ENCODE peak calls at places on chromosomes 5 and 9, in eight cellular contexts. One of them, this sample, is unnamed.

GRCh38 chr5:76785493-76785892 is 33.3 kb upstream of the F2RL1 start:
- DNase-seq in breast epithelium: no peak
- DNase-seq in vagina: no peak
- DNase-seq in sigmoid colon: no peak
- DNase-seq in upper lobe of left lung: no peak
- DNase-seq in HCT116: peak; percentile 80
- DNase-seq in GM12878: no peak
- DNase-seq in stomach: no peak
- DNase-seq in this sample: no peak

GRCh38 chr5:82684153-82684552 is 393.0 kb downstream of the TMEM167A start:
- DNase-seq in upper lobe of left lung: no peak
- DNase-seq in vagina: no peak
- DNase-seq in breast epithelium: no peak
- DNase-seq in GM12878: no peak
- DNase-seq in sigmoid colon: no peak
- DNase-seq in stomach: no peak
- DNase-seq in HCT116: no peak
- DNase-seq in this sample: no peak

GRCh38 chr9:109453210-109453842 is 44.8 kb downstream of the PTPN3 start:
- DNase-seq in stomach: peak; percentile 56
- DNase-seq in upper lobe of left lung: no peak
- DNase-seq in vagina: no peak
- DNase-seq in sigmoid colon: no peak
- DNase-seq in HCT116: no peak
- DNase-seq in breast epithelium: peak; percentile 37
- DNase-seq in GM12878: no peak
- DNase-seq in this sample: no peak

GRCh38 chr5:96381526-96381925 is 51.5 kb downstream of the PCSK1 start:
- DNase-seq in HCT116: no peak
- DNase-seq in breast epithelium: no peak
- DNase-seq in GM12878: no peak
- DNase-seq in vagina: no peak
- DNase-seq in stomach: no peak
- DNase-seq in sigmoid colon: no peak
- DNase-seq in upper lobe of left lung: no peak
- DNase-seq in this sample: no peak

GRCh38 chr5:74251106-74252032 is 389.2 kb downstream of the ENC1 start:
- DNase-seq in sigmoid colon: peak; percentile 80
- DNase-seq in GM12878: no peak
- DNase-seq in stomach: no peak
- DNase-seq in upper lobe of left lung: peak; percentile 50
- DNase-seq in HCT116: no peak
- DNase-seq in breast epithelium: peak; percentile 29
- DNase-seq in vagina: no peak
- DNase-seq in this sample: no peak

GRCh38 chr9:7799934-7800285 is 332 bp upstream of the DMAC1 start:
- DNase-seq in sigmoid colon: no peak
- DNase-seq in HCT116: no peak
- DNase-seq in stomach: no peak
- DNase-seq in vagina: no peak
- DNase-seq in upper lobe of left lung: no peak
- DNase-seq in GM12878: no peak
- DNase-seq in breast epithelium: no peak
- DNase-seq in this sample: no peak

GRCh38 chr5:115530426-115530825 is 14.1 kb downstream of the FEM1C start:
- DNase-seq in stomach: no peak
- DNase-seq in breast epithelium: no peak
- DNase-seq in sigmoid colon: no peak
- DNase-seq in GM12878: no peak
- DNase-seq in vagina: no peak
- DNase-seq in HCT116: no peak
- DNase-seq in upper lobe of left lung: no peak
- DNase-seq in this sample: no peak

GRCh38 chr5:103207653-103208052 is 50.9 kb upstream of the MACIR start:
- DNase-seq in stomach: no peak
- DNase-seq in GM12878: no peak
- DNase-seq in breast epithelium: no peak
- DNase-seq in vagina: no peak
- DNase-seq in upper lobe of left lung: no peak
- DNase-seq in sigmoid colon: no peak
- DNase-seq in HCT116: no peak
- DNase-seq in this sample: no peak

GRCh38 chr5:139022528-139022927 is 147.4 kb upstream of the LRRTM2 start:
- DNase-seq in upper lobe of left lung: no peak
- DNase-seq in sigmoid colon: no peak
- DNase-seq in breast epithelium: peak; percentile 91
- DNase-seq in GM12878: no peak
- DNase-seq in vagina: no peak
- DNase-seq in HCT116: no peak
- DNase-seq in stomach: no peak
- DNase-seq in this sample: no peak

GRCh38 chr9:78781681-78782080 is 484.8 kb downstream of the PSAT1 start:
- DNase-seq in vagina: no peak
- DNase-seq in stomach: no peak
- DNase-seq in sigmoid colon: no peak
- DNase-seq in breast epithelium: no peak
- DNase-seq in HCT116: no peak
- DNase-seq in upper lobe of left lung: no peak
- DNase-seq in GM12878: no peak
- DNase-seq in this sample: no peak

GRCh38 chr5:155125696-155126095 is 112.1 kb downstream of the KIF4B start:
- DNase-seq in sigmoid colon: no peak
- DNase-seq in breast epithelium: no peak
- DNase-seq in GM12878: no peak
- DNase-seq in vagina: no peak
- DNase-seq in stomach: no peak
- DNase-seq in upper lobe of left lung: no peak
- DNase-seq in HCT116: no peak
- DNase-seq in this sample: no peak

GRCh38 chr5:155129513-155129880 is 115.9 kb downstream of the KIF4B start:
- DNase-seq in stomach: no peak
- DNase-seq in vagina: no peak
- DNase-seq in upper lobe of left lung: no peak
- DNase-seq in sigmoid colon: no peak
- DNase-seq in breast epithelium: no peak
- DNase-seq in GM12878: no peak
- DNase-seq in HCT116: no peak
- DNase-seq in this sample: no peak

GRCh38 chr5:155126573-155126972 is 113.0 kb downstream of the KIF4B start:
- DNase-seq in vagina: no peak
- DNase-seq in GM12878: no peak
- DNase-seq in HCT116: no peak
- DNase-seq in sigmoid colon: no peak
- DNase-seq in stomach: no peak
- DNase-seq in breast epithelium: no peak
- DNase-seq in upper lobe of left lung: no peak
- DNase-seq in this sample: no peak

GRCh38 chr5:155128786-155129512 is 115.4 kb downstream of the KIF4B start:
- DNase-seq in HCT116: no peak
- DNase-seq in stomach: no peak
- DNase-seq in GM12878: no peak
- DNase-seq in sigmoid colon: no peak
- DNase-seq in vagina: no peak
- DNase-seq in upper lobe of left lung: no peak
- DNase-seq in breast epithelium: no peak
- DNase-seq in this sample: no peak

DNA sequence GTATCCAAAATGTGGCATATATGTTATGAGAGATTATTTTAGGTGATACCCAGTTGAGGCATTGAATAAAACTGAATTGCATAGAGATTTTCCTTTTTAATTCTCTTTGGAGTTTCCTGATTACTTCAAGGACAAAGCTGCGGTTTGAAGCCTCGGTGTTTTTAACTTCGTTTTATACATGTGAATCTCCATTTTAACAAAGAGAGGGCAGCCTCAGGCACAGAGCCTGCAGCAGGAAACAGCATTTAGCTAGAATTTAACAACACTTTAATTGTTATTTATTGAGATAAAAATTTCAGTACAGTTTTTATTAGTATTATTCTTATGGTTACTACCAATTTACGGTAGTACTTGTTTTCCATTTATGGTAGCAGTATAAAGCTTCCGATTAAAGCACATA is 114.0 kb downstream of the KIF4B start:
- DNase-seq in breast epithelium: no peak
- DNase-seq in sigmoid colon: no peak
- DNase-seq in upper lobe of left lung: no peak
- DNase-seq in HCT116: no peak
- DNase-seq in GM12878: no peak
- DNase-seq in stomach: no peak
- DNase-seq in vagina: no peak
- DNase-seq in this sample: no peak
- TF ChIP-seq POLR2AphosphoS5 in breast epithelium: no peak
- TF ChIP-seq POLR2AphosphoS5 in sigmoid colon: no peak
- TF ChIP-seq POLR2AphosphoS5 in upper lobe of left lung: no peak
- TF ChIP-seq POLR2AphosphoS5 in HCT116: no peak
- TF ChIP-seq POLR2AphosphoS5 in GM12878: no peak
- TF ChIP-seq POLR2AphosphoS5 in stomach: no peak
- TF ChIP-seq POLR2AphosphoS5 in vagina: no peak
- TF ChIP-seq POLR2AphosphoS5 in this sample: no peak

DNA sequence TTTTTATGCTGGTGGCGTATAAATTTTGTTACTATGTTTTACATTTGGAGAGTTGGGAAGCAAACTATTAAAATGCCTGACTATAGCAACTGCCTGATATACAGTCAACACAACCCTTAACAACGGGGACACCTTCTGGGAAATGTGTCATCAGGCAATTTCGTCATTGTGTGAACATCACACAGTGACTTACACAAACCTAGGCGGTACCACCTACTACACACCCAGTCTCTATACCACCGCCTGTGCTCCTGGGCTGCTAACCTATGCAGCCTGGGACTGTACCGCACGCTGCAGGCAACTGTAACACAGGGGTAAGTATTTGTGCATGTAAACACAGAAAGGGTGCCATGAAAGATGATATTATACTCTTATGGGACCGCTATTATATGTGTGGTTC is 1.3 kb upstream of the CDHR2 start:
- DNase-seq in HCT116: no peak
- DNase-seq in stomach: peak; percentile 58
- DNase-seq in GM12878: no peak
- DNase-seq in upper lobe of left lung: no peak
- DNase-seq in vagina: no peak
- DNase-seq in breast epithelium: no peak
- DNase-seq in sigmoid colon: no peak
- DNase-seq in this sample: no peak
- TF ChIP-seq POLR2A in HCT116: no peak
- TF ChIP-seq POLR2A in stomach: no peak
- TF ChIP-seq POLR2A in GM12878: no peak
- TF ChIP-seq POLR2A in upper lobe of left lung: no peak
- TF ChIP-seq POLR2A in vagina: no peak
- TF ChIP-seq POLR2A in breast epithelium: no peak
- TF ChIP-seq POLR2A in sigmoid colon: no peak
- TF ChIP-seq POLR2A in this sample: no peak

GRCh38 chr5:108748010-108748353 is 285 bp downstream of the FER start:
- DNase-seq in vagina: no peak
- DNase-seq in sigmoid colon: no peak
- DNase-seq in HCT116: no peak
- DNase-seq in GM12878: no peak
- DNase-seq in stomach: no peak
- DNase-seq in breast epithelium: no peak
- DNase-seq in upper lobe of left lung: no peak
- DNase-seq in this sample: no peak

GRCh38 chr5:108749130-108749861 is 1.6 kb downstream of the FER start:
- DNase-seq in vagina: no peak
- DNase-seq in upper lobe of left lung: no peak
- DNase-seq in breast epithelium: no peak
- DNase-seq in stomach: no peak
- DNase-seq in HCT116: no peak
- DNase-seq in sigmoid colon: peak; percentile 91
- DNase-seq in GM12878: no peak
- DNase-seq in this sample: peak; percentile 28

GRCh38 chr5:108748354-108749129 is 845 bp downstream of the FER start:
- DNase-seq in upper lobe of left lung: peak; percentile 99
- DNase-seq in breast epithelium: peak; percentile 99
- DNase-seq in vagina: peak; percentile 100
- DNase-seq in HCT116: peak; percentile 98
- DNase-seq in sigmoid colon: peak; percentile 100
- DNase-seq in GM12878: peak; percentile 97
- DNase-seq in stomach: peak; percentile 99
- DNase-seq in this sample: peak; percentile 78

GRCh38 chr5:108743344-108743743 is 4.4 kb upstream of the FER start:
- DNase-seq in vagina: no peak
- DNase-seq in breast epithelium: no peak
- DNase-seq in sigmoid colon: no peak
- DNase-seq in HCT116: no peak
- DNase-seq in upper lobe of left lung: no peak
- DNase-seq in stomach: no peak
- DNase-seq in GM12878: no peak
- DNase-seq in this sample: no peak

DNA sequence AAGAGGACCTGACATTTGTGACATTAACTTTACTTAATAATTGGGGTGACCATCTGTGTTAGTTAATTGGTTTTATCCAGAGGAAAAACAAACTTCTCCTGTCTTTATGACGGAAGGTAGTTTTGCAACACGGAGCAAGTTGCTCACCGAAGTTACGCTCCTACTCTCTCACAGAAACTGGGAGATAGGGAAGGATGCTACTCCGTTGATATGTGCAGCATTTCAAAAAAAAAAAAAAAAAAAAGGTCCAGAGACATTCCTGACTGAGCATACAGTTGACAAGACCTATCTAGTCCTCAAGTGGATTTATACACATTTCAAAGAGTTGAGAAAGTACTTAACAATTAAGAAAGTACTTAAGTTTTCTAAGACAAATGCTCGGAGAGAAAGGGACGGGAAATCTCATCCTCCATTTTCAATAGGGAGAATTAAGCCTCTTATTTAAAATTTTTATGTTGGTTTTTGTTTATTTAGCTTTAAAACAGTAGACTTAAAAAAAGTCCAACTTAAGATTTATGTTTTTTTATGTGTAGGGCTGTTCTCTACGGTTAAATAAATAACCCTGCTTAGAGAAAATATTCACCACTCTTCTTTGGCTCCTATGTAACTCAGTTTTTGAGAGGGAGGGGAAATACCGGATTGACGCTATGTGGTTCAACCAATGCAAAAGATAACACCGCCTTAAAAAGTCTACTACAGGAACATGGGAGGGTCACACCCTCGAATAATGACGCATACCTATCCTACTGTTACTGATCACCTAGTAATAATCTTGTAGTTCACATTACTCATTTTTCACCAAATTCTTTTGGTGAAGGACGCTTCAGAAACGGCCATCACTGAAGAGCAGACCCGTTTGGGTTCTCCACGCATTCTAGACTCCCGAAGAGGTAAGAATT is at the start of gene FER:
- DNase-seq in upper lobe of left lung: no peak
- DNase-seq in vagina: no peak
- DNase-seq in HCT116: peak; percentile 75
- DNase-seq in breast epithelium: peak; percentile 27
- DNase-seq in sigmoid colon: no peak
- DNase-seq in GM12878: peak; percentile 58
- DNase-seq in stomach: no peak
- DNase-seq in this sample: no peak
- TF ChIP-seq POLR2AphosphoS5 in upper lobe of left lung: no peak
- TF ChIP-seq POLR2AphosphoS5 in vagina: no peak
- TF ChIP-seq POLR2AphosphoS5 in HCT116: peak; percentile 68
- TF ChIP-seq POLR2AphosphoS5 in breast epithelium: no peak
- TF ChIP-seq POLR2AphosphoS5 in sigmoid colon: peak; percentile 34
- TF ChIP-seq POLR2AphosphoS5 in GM12878: peak; percentile 21
- TF ChIP-seq POLR2AphosphoS5 in stomach: peak; percentile 74
- TF ChIP-seq POLR2AphosphoS5 in this sample: peak; percentile 75

GRCh38 chr5:159100022-159100927 is 559 bp upstream of the EBF1 start:
- DNase-seq in stomach: peak; percentile 79
- DNase-seq in breast epithelium: peak; percentile 82
- DNase-seq in HCT116: peak; percentile 7
- DNase-seq in upper lobe of left lung: peak; percentile 96
- DNase-seq in sigmoid colon: peak; percentile 95
- DNase-seq in GM12878: peak; percentile 81
- DNase-seq in vagina: no peak
- DNase-seq in this sample: no peak
- TF ChIP-seq POLR2A in stomach: no peak
- TF ChIP-seq POLR2A in breast epithelium: peak; percentile 51
- TF ChIP-seq POLR2A in HCT116: no peak
- TF ChIP-seq POLR2A in upper lobe of left lung: no peak
- TF ChIP-seq POLR2A in sigmoid colon: peak; percentile 43
- TF ChIP-seq POLR2A in GM12878: peak; percentile 93
- TF ChIP-seq POLR2A in vagina: peak; percentile 87
- TF ChIP-seq POLR2A in this sample: peak; percentile 98

This sample was measured in GM12892.